ENCODE peak calls at places on chromosomes 3 and 15, in five cellular contexts. One of them, this sample, is unnamed.

GRCh38 chr3:172595648-172596393 is 72.6 kb upstream of the TNFSF10 start:
- DNase-seq in HFF-Myc: peak
- DNase-seq in foreskin keratinocyte: peak
- DNase-seq in mesothelial cell of epicardium: no peak
- DNase-seq in Calu3: peak
- DNase-seq in this sample: no peak

GRCh38 chr3:16503191-16503776 is 10.2 kb downstream of the RFTN1 start:
- DNase-seq in HFF-Myc: no peak
- DNase-seq in Calu3: no peak
- DNase-seq in mesothelial cell of epicardium: no peak
- DNase-seq in foreskin keratinocyte: no peak
- DNase-seq in this sample: no peak

GRCh38 chr15:77702211-77702957 is 69.7 kb upstream of the LINGO1 start:
- DNase-seq in mesothelial cell of epicardium: peak
- DNase-seq in foreskin keratinocyte: peak
- DNase-seq in Calu3: peak
- DNase-seq in HFF-Myc: no peak
- DNase-seq in this sample: no peak

GRCh38 chr15:74320358-74321247 is 46.8 kb downstream of the CYP11A1 start:
- DNase-seq in mesothelial cell of epicardium: no peak
- DNase-seq in Calu3: peak
- DNase-seq in HFF-Myc: no peak
- DNase-seq in foreskin keratinocyte: no peak
- DNase-seq in this sample: no peak

GRCh38 chr15:64703632-64703959 is 71.8 kb downstream of the RBPMS2 start:
- DNase-seq in foreskin keratinocyte: no peak
- DNase-seq in HFF-Myc: no peak
- DNase-seq in Calu3: no peak
- DNase-seq in mesothelial cell of epicardium: no peak
- DNase-seq in this sample: no peak

GRCh38 chr15:62060116-62060895 is at the start of gene VPS13C:
- DNase-seq in foreskin keratinocyte: peak
- DNase-seq in mesothelial cell of epicardium: peak
- DNase-seq in Calu3: peak
- DNase-seq in HFF-Myc: peak
- DNase-seq in this sample: peak

GRCh38 chr3:15399970-15400369 is 27.4 kb downstream of the METTL6 start:
- DNase-seq in Calu3: no peak
- DNase-seq in foreskin keratinocyte: no peak
- DNase-seq in mesothelial cell of epicardium: no peak
- DNase-seq in HFF-Myc: no peak
- DNase-seq in this sample: no peak

GRCh38 chr3:142273501-142273900 is 48.1 kb upstream of the GK5 start:
- DNase-seq in mesothelial cell of epicardium: no peak
- DNase-seq in Calu3: no peak
- DNase-seq in foreskin keratinocyte: no peak
- DNase-seq in HFF-Myc: no peak
- DNase-seq in this sample: no peak

GRCh38 chr15:40128746-40129660 is 20.3 kb upstream of the BMF start:
- DNase-seq in foreskin keratinocyte: no peak
- DNase-seq in HFF-Myc: no peak
- DNase-seq in Calu3: no peak
- DNase-seq in mesothelial cell of epicardium: no peak
- DNase-seq in this sample: no peak

GRCh38 chr3:33174711-33175409 is 43.8 kb downstream of the SUSD5 start:
- DNase-seq in foreskin keratinocyte: no peak
- DNase-seq in HFF-Myc: no peak
- DNase-seq in Calu3: no peak
- DNase-seq in mesothelial cell of epicardium: no peak
- DNase-seq in this sample: no peak

GRCh38 chr3:108485146-108485545 is 25.2 kb downstream of the MYH15 start:
- DNase-seq in mesothelial cell of epicardium: no peak
- DNase-seq in Calu3: no peak
- DNase-seq in foreskin keratinocyte: no peak
- DNase-seq in HFF-Myc: no peak
- DNase-seq in this sample: no peak

GRCh38 chr15:96585634-96586386 is 255.3 kb downstream of the NR2F2 start:
- DNase-seq in HFF-Myc: no peak
- DNase-seq in mesothelial cell of epicardium: no peak
- DNase-seq in foreskin keratinocyte: no peak
- DNase-seq in Calu3: no peak
- DNase-seq in this sample: peak

GRCh38 chr3:71530903-71531535 is 52.5 kb downstream of the FOXP1 start:
- DNase-seq in HFF-Myc: no peak
- DNase-seq in Calu3: no peak
- DNase-seq in mesothelial cell of epicardium: no peak
- DNase-seq in foreskin keratinocyte: no peak
- DNase-seq in this sample: no peak

GRCh38 chr15:36008719-36009118 is 462.8 kb upstream of the DPH6 start:
- DNase-seq in Calu3: no peak
- DNase-seq in mesothelial cell of epicardium: no peak
- DNase-seq in foreskin keratinocyte: no peak
- DNase-seq in HFF-Myc: no peak
- DNase-seq in this sample: no peak

GRCh38 chr15:29324746-29325145 is 55.1 kb upstream of the NSMCE3 start:
- DNase-seq in foreskin keratinocyte: no peak
- DNase-seq in mesothelial cell of epicardium: no peak
- DNase-seq in HFF-Myc: no peak
- DNase-seq in Calu3: no peak
- DNase-seq in this sample: no peak

GRCh38 chr3:164064298-164064697 is 1014.0 kb downstream of the SI start:
- DNase-seq in mesothelial cell of epicardium: no peak
- DNase-seq in Calu3: no peak
- DNase-seq in foreskin keratinocyte: no peak
- DNase-seq in HFF-Myc: no peak
- DNase-seq in this sample: no peak

GRCh38 chr15:56837281-56837680 is 81.2 kb upstream of the TCF12 start:
- DNase-seq in mesothelial cell of epicardium: no peak
- DNase-seq in HFF-Myc: no peak
- DNase-seq in foreskin keratinocyte: no peak
- DNase-seq in Calu3: no peak
- DNase-seq in this sample: no peak

GRCh38 chr15:60326824-60327654 is 70.7 kb downstream of the ANXA2 start:
- DNase-seq in Calu3: peak
- DNase-seq in HFF-Myc: peak
- DNase-seq in mesothelial cell of epicardium: no peak
- DNase-seq in foreskin keratinocyte: no peak
- DNase-seq in this sample: no peak

GRCh38 chr3:65339160-65339559 is 651.4 kb upstream of the ADAMTS9 start:
- DNase-seq in mesothelial cell of epicardium: no peak
- DNase-seq in Calu3: no peak
- DNase-seq in HFF-Myc: no peak
- DNase-seq in foreskin keratinocyte: no peak
- DNase-seq in this sample: no peak

GRCh38 chr3:18559323-18559972 is 134.3 kb upstream of the SATB1 start:
- DNase-seq in HFF-Myc: no peak
- DNase-seq in foreskin keratinocyte: peak
- DNase-seq in mesothelial cell of epicardium: no peak
- DNase-seq in Calu3: peak
- DNase-seq in this sample: no peak

GRCh38 chr3:29560031-29560430 is 279.2 kb downstream of the RBMS3 start:
- DNase-seq in foreskin keratinocyte: no peak
- DNase-seq in HFF-Myc: no peak
- DNase-seq in Calu3: no peak
- DNase-seq in mesothelial cell of epicardium: no peak
- DNase-seq in this sample: no peak

GRCh38 chr15:68770206-68770605 is 50.5 kb downstream of the ANP32A start:
- DNase-seq in foreskin keratinocyte: no peak
- DNase-seq in Calu3: no peak
- DNase-seq in HFF-Myc: no peak
- DNase-seq in mesothelial cell of epicardium: no peak
- DNase-seq in this sample: no peak

GRCh38 chr15:41251411-41251810 is 20.3 kb downstream of the CHP1 start:
- DNase-seq in HFF-Myc: no peak
- DNase-seq in Calu3: no peak
- DNase-seq in foreskin keratinocyte: no peak
- DNase-seq in mesothelial cell of epicardium: no peak
- DNase-seq in this sample: no peak

GRCh38 chr3:123347691-123348264 is 101.1 kb downstream of the ADCY5 start:
- DNase-seq in Calu3: no peak
- DNase-seq in mesothelial cell of epicardium: no peak
- DNase-seq in foreskin keratinocyte: no peak
- DNase-seq in HFF-Myc: no peak
- DNase-seq in this sample: no peak

GRCh38 chr3:191966556-191966955 is 505.6 kb downstream of the PYDC2 start:
- DNase-seq in mesothelial cell of epicardium: no peak
- DNase-seq in Calu3: no peak
- DNase-seq in foreskin keratinocyte: no peak
- DNase-seq in HFF-Myc: no peak
- DNase-seq in this sample: no peak

GRCh38 chr15:39074341-39074740 is 506.5 kb upstream of the THBS1 start:
- DNase-seq in HFF-Myc: no peak
- DNase-seq in foreskin keratinocyte: no peak
- DNase-seq in Calu3: no peak
- DNase-seq in mesothelial cell of epicardium: no peak
- DNase-seq in this sample: no peak

GRCh38 chr15:35738370-35738769 is 192.4 kb upstream of the DPH6 start:
- DNase-seq in Calu3: peak
- DNase-seq in HFF-Myc: no peak
- DNase-seq in mesothelial cell of epicardium: no peak
- DNase-seq in foreskin keratinocyte: peak
- DNase-seq in this sample: no peak

GRCh38 chr3:197186887-197187588 is 111.4 kb downstream of the DLG1 start:
- DNase-seq in Calu3: peak
- DNase-seq in HFF-Myc: peak
- DNase-seq in mesothelial cell of epicardium: no peak
- DNase-seq in foreskin keratinocyte: no peak
- DNase-seq in this sample: no peak

GRCh38 chr3:171895890-171896289 is 52.7 kb downstream of the TMEM212 start:
- DNase-seq in HFF-Myc: no peak
- DNase-seq in mesothelial cell of epicardium: no peak
- DNase-seq in Calu3: no peak
- DNase-seq in foreskin keratinocyte: no peak
- DNase-seq in this sample: no peak

GRCh38 chr15:51401872-51402517 is 60.5 kb downstream of the GLDN start:
- DNase-seq in HFF-Myc: no peak
- DNase-seq in mesothelial cell of epicardium: no peak
- DNase-seq in foreskin keratinocyte: no peak
- DNase-seq in Calu3: peak
- DNase-seq in this sample: no peak

GRCh38 chr3:183185696-183186095 is 23.2 kb upstream of the LAMP3 start:
- DNase-seq in Calu3: no peak
- DNase-seq in foreskin keratinocyte: no peak
- DNase-seq in HFF-Myc: peak
- DNase-seq in mesothelial cell of epicardium: no peak
- DNase-seq in this sample: peak

GRCh38 chr3:48989796-48990635 is at the start of gene P4HTM:
- DNase-seq in foreskin keratinocyte: peak
- DNase-seq in HFF-Myc: peak
- DNase-seq in mesothelial cell of epicardium: peak
- DNase-seq in Calu3: peak
- DNase-seq in this sample: peak

GRCh38 chr3:13416002-13416793 is 3.9 kb downstream of the NUP210 start:
- DNase-seq in foreskin keratinocyte: no peak
- DNase-seq in mesothelial cell of epicardium: no peak
- DNase-seq in HFF-Myc: no peak
- DNase-seq in Calu3: no peak
- DNase-seq in this sample: no peak
- TF ChIP-seq CTCF in foreskin keratinocyte: peak
- TF ChIP-seq CTCF in mesothelial cell of epicardium: no peak
- TF ChIP-seq CTCF in HFF-Myc: peak
- TF ChIP-seq CTCF in Calu3: no peak
- TF ChIP-seq CTCF in this sample: no peak

DNA sequence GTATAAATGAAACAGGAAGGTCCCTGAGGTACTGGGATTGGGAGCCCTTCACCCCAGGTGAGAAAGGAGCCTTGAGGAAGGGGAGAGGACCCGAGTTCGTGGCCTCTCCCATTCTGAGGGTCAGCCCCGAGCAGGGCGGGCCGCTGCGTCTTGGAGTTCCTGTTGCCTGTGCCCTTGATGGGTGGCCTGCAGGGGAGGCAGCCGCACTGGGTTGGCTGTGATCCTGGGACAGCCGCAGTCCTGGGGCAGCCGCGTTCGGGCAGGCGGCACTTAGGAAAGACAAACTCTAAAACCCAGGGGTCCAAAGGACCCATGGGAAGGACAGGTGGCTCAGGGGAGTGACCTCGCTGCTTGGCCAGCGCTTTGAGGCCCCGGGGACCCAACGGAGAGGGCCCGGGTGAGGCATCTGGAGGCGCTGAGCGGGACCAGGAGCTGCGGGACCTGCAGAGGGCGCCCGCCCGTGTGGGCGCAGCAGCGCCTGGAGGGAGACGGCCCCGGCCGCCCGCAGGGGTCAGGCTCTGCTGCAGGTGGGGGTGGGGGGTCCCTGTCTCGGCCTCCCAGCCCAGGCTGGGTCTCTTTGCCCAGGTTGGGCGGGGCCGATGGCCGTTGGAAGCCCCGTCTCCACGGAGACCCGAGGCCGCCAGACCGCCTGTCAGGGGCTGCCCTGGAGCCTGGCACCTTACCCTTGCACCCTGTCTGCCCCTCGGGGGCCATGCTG is 65.1 kb downstream of the HMCES start:
- DNase-seq in foreskin keratinocyte: no peak
- DNase-seq in Calu3: peak
- DNase-seq in mesothelial cell of epicardium: no peak
- DNase-seq in HFF-Myc: no peak
- DNase-seq in this sample: no peak
- TF ChIP-seq CTCF in foreskin keratinocyte: peak
- TF ChIP-seq CTCF in Calu3: peak
- TF ChIP-seq CTCF in mesothelial cell of epicardium: peak
- TF ChIP-seq CTCF in HFF-Myc: peak
- TF ChIP-seq CTCF in this sample: peak

GRCh38 chr3:56557815-56558170 is 818 bp downstream of the CCDC66 start:
- DNase-seq in HFF-Myc: no peak
- DNase-seq in foreskin keratinocyte: peak
- DNase-seq in mesothelial cell of epicardium: no peak
- DNase-seq in Calu3: no peak
- DNase-seq in this sample: no peak
- TF ChIP-seq CTCF in HFF-Myc: no peak
- TF ChIP-seq CTCF in foreskin keratinocyte: no peak
- TF ChIP-seq CTCF in mesothelial cell of epicardium: peak
- TF ChIP-seq CTCF in Calu3: no peak
- TF ChIP-seq CTCF in this sample: no peak

GRCh38 chr3:106326941-106327765 is 458.3 kb upstream of the CBLB start:
- DNase-seq in Calu3: no peak
- DNase-seq in mesothelial cell of epicardium: no peak
- DNase-seq in HFF-Myc: no peak
- DNase-seq in foreskin keratinocyte: no peak
- DNase-seq in this sample: no peak

GRCh38 chr3:106329505-106329904 is 460.7 kb upstream of the CBLB start:
- DNase-seq in Calu3: no peak
- DNase-seq in HFF-Myc: no peak
- DNase-seq in foreskin keratinocyte: no peak
- DNase-seq in mesothelial cell of epicardium: no peak
- DNase-seq in this sample: no peak

GRCh38 chr3:106328224-106328623 is 459.4 kb upstream of the CBLB start:
- DNase-seq in Calu3: no peak
- DNase-seq in mesothelial cell of epicardium: no peak
- DNase-seq in HFF-Myc: no peak
- DNase-seq in foreskin keratinocyte: no peak
- DNase-seq in this sample: no peak

DNA sequence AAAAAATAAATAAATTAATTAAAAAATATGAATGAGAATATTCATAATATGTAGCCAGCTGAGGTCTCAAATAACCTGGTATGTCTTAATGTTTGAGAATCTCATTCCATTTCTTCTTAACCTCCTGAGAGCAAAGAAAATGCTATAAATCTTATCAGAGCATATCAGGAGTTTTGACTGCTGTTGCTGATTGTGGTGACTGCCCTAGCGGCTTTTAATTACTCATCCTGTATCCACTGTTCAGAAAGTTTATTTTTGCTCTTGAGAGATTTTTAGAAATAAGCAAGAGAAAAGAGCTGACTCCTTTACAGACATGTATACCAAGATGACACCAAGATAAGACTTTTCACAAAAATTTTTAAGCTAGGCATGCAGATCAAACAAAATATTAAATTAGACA is 454.8 kb upstream of the CBLB start:
- DNase-seq in mesothelial cell of epicardium: no peak
- DNase-seq in foreskin keratinocyte: no peak
- DNase-seq in Calu3: no peak
- DNase-seq in HFF-Myc: no peak
- DNase-seq in this sample: no peak
- TF ChIP-seq CTCF in mesothelial cell of epicardium: no peak
- TF ChIP-seq CTCF in foreskin keratinocyte: no peak
- TF ChIP-seq CTCF in Calu3: no peak
- TF ChIP-seq CTCF in HFF-Myc: no peak
- TF ChIP-seq CTCF in this sample: no peak